ENCODE peak calls at places on chromosomes 12 and 14, in seven cellular contexts. O, Q, M, S, B, P and X are unnamed samples.

GRCh38 chr14:104976198-104977007 is 1.8 kb downstream of the AHNAK2 start:
- DNase-seq in O (no peak), Q (peak), M (peak), S (peak), B (peak), P (peak), X (no peak)

GRCh38 chr14:63881926-63882325 is 29.1 kb downstream of the SYNE2 start:
- DNase-seq in O (no peak), Q (no peak), M (no peak), S (no peak), B (no peak), P (no peak), X (no peak)

GRCh38 chr14:60640859-60641721 is 8.2 kb downstream of the SIX1 start:
- DNase-seq in O (no peak), Q (no peak), M (no peak), S (no peak), B (no peak), P (no peak), X (no peak)

GRCh38 chr14:105419305-105420091 is at the start of gene MTA1:
- DNase-seq in O (no peak), Q (no peak), M (peak), S (peak), B (peak), P (no peak), X (no peak)

GRCh38 chr14:103121846-103122577 is 1.2 kb upstream of the TNFAIP2 start:
- DNase-seq in O (no peak), Q (no peak), M (peak), S (peak), B (peak), P (no peak), X (no peak)

GRCh38 chr12:33588082-33588712 is 148.6 kb upstream of the SYT10 start:
- DNase-seq in O (peak), Q (no peak), M (peak), S (peak), B (no peak), P (no peak), X (no peak)

GRCh38 chr12:101783150-101783549 is 43.9 kb upstream of the SYCP3 start:
- DNase-seq in O (no peak), Q (no peak), M (peak), S (peak), B (no peak), P (no peak), X (no peak)

GRCh38 chr14:68468437-68469207 is 324.2 kb downstream of the ZFP36L1 start:
- DNase-seq in O (no peak), Q (no peak), M (peak), S (no peak), B (no peak), P (no peak), X (peak)

GRCh38 chr12:64252708-64253107 is 30.6 kb upstream of the KICS2 start:
- DNase-seq in O (no peak), Q (peak), M (peak), S (no peak), B (no peak), P (no peak), X (no peak)

GRCh38 chr12:105696-106095 is 39.1 kb downstream of the IQSEC3 start:
- DNase-seq in O (no peak), Q (no peak), M (no peak), S (no peak), B (no peak), P (no peak), X (no peak)

GRCh38 chr12:32033411-32033810 is 73.2 kb upstream of the BICD1 start:
- DNase-seq in O (no peak), Q (no peak), M (no peak), S (no peak), B (no peak), P (no peak), X (no peak)

GRCh38 chr14:94975366-94975765 is 182.0 kb downstream of the DICER1 start:
- DNase-seq in O (no peak), Q (no peak), M (no peak), S (no peak), B (no peak), P (no peak), X (no peak)

GRCh38 chr12:76360316-76360715 is 12.1 kb upstream of the BBS10 start:
- DNase-seq in O (no peak), Q (no peak), M (no peak), S (no peak), B (no peak), P (no peak), X (no peak)

GRCh38 chr12:26434299-26434915 is 239.0 kb downstream of the SSPN start:
- DNase-seq in O (peak), Q (peak), M (peak), S (peak), B (no peak), P (peak), X (peak)

GRCh38 chr12:6821674-6822433 is at the start of gene GPR162:
- DNase-seq in O (no peak), Q (no peak), M (peak), S (peak), B (peak), P (no peak), X (no peak)

GRCh38 chr14:59358105-59358504 is 107.1 kb downstream of the GPR135 start:
- DNase-seq in O (peak), Q (no peak), M (peak), S (no peak), B (peak), P (peak), X (peak)

GRCh38 chr12:61757831-61758505 is 502.2 kb upstream of the USP15 start:
- DNase-seq in O (no peak), Q (no peak), M (peak), S (peak), B (no peak), P (no peak), X (no peak)

DNA sequence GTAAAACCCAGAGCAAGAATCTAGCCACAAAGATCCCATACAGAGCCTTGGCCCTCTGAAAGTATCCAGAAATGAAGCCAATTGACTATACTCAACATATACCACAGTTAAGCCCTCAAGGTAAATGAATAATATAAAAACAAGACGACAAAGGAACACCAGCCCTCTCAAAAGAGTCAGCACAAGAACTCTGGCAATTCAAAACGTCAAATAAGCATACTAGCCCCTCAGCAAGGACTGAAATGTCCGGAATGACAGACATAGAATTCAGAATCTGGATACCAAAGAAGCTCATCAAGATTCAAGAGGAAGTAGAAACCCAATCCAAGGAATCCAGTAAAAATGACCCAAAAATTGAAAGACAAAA is 49.9 kb downstream of the GTF2A1 start:
- DNase-seq in O (no peak), Q (no peak), M (no peak), S (no peak), B (no peak), P (no peak), X (no peak)
- H3K4me3 ChIP-seq in O (no peak), Q (no peak), M (no peak), S (peak), B (peak), P (peak), X (no peak)

DNA sequence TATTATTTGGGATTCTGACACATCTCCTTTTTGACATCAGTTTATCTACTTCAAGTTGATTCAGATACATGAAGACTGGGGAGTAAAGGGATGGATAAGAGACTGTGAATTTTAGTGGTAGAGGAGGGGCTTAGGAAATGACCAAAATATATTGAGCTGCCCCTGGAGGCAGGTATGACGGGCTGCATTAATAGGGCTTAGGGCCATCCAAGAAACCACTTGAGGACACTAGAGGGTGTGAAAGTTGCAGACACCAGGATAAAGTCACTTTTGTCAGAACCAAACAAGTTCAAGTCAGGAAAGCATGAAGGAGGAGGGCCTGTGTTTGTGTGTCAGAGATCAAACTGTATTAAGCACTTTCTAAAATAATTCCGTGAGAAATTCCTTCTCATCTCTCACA is 137.1 kb downstream of the SLC38A1 start:
- DNase-seq in O (no peak), Q (no peak), M (peak), S (peak), B (no peak), P (no peak), X (no peak)
- TF ChIP-seq CTCF in O (peak), Q (no peak), M (peak), S (peak), B (peak), P (no peak), X (peak)

GRCh38 chr12:116160196-116160595 is 117.3 kb downstream of the MED13L start:
- DNase-seq in O (no peak), Q (no peak), M (peak), S (no peak), B (no peak), P (no peak), X (no peak)

GRCh38 chr12:116157845-116158267 is 119.6 kb downstream of the MED13L start:
- DNase-seq in O (no peak), Q (no peak), M (no peak), S (no peak), B (no peak), P (no peak), X (no peak)

GRCh38 chr12:116159593-116159992 is 117.9 kb downstream of the MED13L start:
- DNase-seq in O (no peak), Q (no peak), M (no peak), S (no peak), B (no peak), P (no peak), X (no peak)

GRCh38 chr12:116160883-116161458 is 116.5 kb downstream of the MED13L start:
- DNase-seq in O (no peak), Q (no peak), M (no peak), S (no peak), B (no peak), P (no peak), X (no peak)

GRCh38 chr12:116159175-116159574 is 118.3 kb downstream of the MED13L start:
- DNase-seq in O (no peak), Q (no peak), M (peak), S (peak), B (no peak), P (no peak), X (no peak)
- H3K4me3 ChIP-seq in O (no peak), Q (no peak), M (no peak), S (no peak), B (no peak), P (no peak), X (no peak)

DNA sequence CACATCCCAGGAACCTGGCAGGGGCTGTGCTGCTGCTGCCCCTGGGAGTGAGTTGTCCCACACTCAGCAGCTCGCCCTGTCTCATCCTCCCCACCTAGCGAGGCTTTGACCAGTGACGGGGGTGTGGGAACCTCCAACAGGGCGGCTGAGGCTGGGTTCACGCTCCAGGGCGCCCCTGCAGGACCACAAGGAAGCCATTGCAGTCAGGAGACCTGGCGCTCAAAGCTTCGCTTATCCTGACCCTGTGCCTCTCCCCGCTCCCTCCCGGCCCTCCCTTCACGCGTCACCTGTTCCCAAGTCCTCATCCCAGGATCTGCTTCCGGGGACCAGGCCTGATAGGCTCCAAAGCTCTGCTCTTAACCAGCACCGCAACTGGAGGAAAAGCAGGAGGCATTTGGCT is 272.0 kb upstream of the SFSWAP start:
- DNase-seq in O (no peak), Q (no peak), M (no peak), S (no peak), B (no peak), P (no peak), X (no peak)
- TF ChIP-seq CTCF in O (peak), Q (no peak), M (no peak), S (no peak), B (no peak), P (no peak), X (no peak)

GRCh38 chr12:65602191-65602578 is 222.1 kb upstream of the HMGA2 start:
- DNase-seq in O (no peak), Q (no peak), M (no peak), S (no peak), B (no peak), P (no peak), X (no peak)
- H3K4me3 ChIP-seq in O (no peak), Q (no peak), M (peak), S (no peak), B (peak), P (no peak), X (no peak)

GRCh38 chr12:110861729-110862128 is 14.9 kb downstream of the CCDC63 start:
- DNase-seq in O (no peak), Q (no peak), M (no peak), S (no peak), B (no peak), P (no peak), X (no peak)
- TF ChIP-seq CTCF in O (peak), Q (no peak), M (no peak), S (no peak), B (peak), P (no peak), X (no peak)

GRCh38 chr14:23168246-23168645 is 15.2 kb downstream of the SLC7A8 start:
- DNase-seq in O (no peak), Q (no peak), M (no peak), S (no peak), B (no peak), P (no peak), X (no peak)
- H3K4me3 ChIP-seq in O (no peak), Q (no peak), M (no peak), S (no peak), B (no peak), P (no peak), X (no peak)

DNA sequence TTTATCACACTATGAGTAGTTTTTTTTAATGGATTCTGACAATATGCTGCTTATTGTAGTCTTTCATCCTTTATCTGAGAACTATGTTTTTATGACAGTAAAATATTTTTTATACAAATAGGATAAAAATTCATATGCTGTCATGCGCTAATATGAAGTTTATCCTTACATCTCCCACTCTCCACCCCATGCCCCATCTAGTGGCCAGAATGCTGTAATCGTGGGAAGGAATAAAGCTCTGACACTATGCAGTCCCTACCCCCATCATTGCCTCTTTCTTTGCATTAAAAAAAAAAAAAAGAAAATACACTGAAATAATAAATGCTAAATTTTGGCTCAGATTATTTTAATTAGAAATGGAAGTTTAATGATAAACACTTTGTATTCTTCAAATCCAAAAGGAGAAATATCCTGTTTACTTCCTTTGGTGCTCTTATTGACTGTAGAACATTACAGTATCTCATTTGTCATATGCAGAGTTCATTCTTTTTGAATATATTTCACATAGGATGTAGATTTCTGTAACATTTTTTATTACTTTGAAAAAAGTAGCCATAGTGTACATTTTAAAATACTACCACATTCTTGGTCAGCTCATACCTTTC is 145.9 kb upstream of the SLCO1C1 start:
- DNase-seq in O (no peak), Q (no peak), M (peak), S (peak), B (no peak), P (no peak), X (no peak)
- TF ChIP-seq CTCF in O (peak), Q (peak), M (peak), S (peak), B (peak), P (peak), X (peak)